ENCODE peak calls at places on chromosome X, in seven cellular contexts. T is hypothalamus; M is stimulated activated CD4-positive, alpha-beta T cell treated with anti-CD3 and anti-CD28 coated beads, Interleukin-1b, Interleukin-23, amount 100 ng/mL, for 1 hour; Y is activated CD4-positive, alpha-beta T cell treated with anti-CD3 and anti-CD28 coated beads, Interleukin-2, amount 10 ng/mL, durations not matched to agents 7 days and 5 days; W is stimulated activated CD8-positive, alpha-beta memory T cell treated with anti-CD3 and anti-CD28 coated beads, Interleukin-2, amount 100 ng/mL, for 1 hour; P is CD8-positive, alpha-beta memory T cell; U is adrenal gland. I is an unnamed sample.

GRCh38 chrX:109793191-109793590 is 60.1 kb upstream of the ACSL4 start:
- DNase-seq in U (no peak), W (no peak), P (no peak), M (no peak), Y (no peak), T (no peak), I (no peak)

GRCh38 chrX:67596839-67597790 is 53.3 kb downstream of the AR start:
- DNase-seq in T (no peak), U (no peak), P (no peak), M (no peak), Y (no peak), W (no peak), I (no peak)

GRCh38 chrX:17750436-17750835 is 13.1 kb downstream of the SCML1 start:
- DNase-seq in W (no peak), T (no peak), Y (no peak), P (no peak), U (no peak), M (no peak), I (no peak)

GRCh38 chrX:77143907-77144306 is 303.3 kb upstream of the FGF16 start:
- DNase-seq in T (no peak), P (no peak), U (no peak), Y (no peak), W (no peak), M (no peak), I (no peak)

GRCh38 chrX:47172549-47172948 is 21.1 kb upstream of the UBA1 start:
- DNase-seq in U (peak), T (no peak), P (no peak), M (no peak), Y (no peak), W (no peak), I (no peak)

GRCh38 chrX:106201502-106202178 is 33.5 kb downstream of the PWWP3B start:
- DNase-seq in W (no peak), U (no peak), M (no peak), P (no peak), T (no peak), Y (no peak), I (peak)

GRCh38 chrX:122625821-122626220 is 558.3 kb upstream of the GRIA3 start:
- DNase-seq in Y (no peak), T (no peak), M (no peak), U (no peak), W (no peak), P (no peak), I (no peak)

GRCh38 chrX:17860811-17861495 is at the start of gene RAI2:
- DNase-seq in W (peak), M (no peak), U (peak), P (no peak), T (no peak), Y (peak), I (peak)

GRCh38 chrX:12567857-12568256 is 223.4 kb upstream of the PRPS2 start:
- DNase-seq in Y (no peak), W (no peak), M (no peak), P (no peak), T (no peak), U (no peak), I (no peak)

GRCh38 chrX:50697691-50698090 is 116.3 kb downstream of the SHROOM4 start:
- DNase-seq in U (no peak), P (no peak), T (no peak), Y (no peak), W (no peak), M (no peak), I (no peak)